ENCODE peak calls at places on chromosome X, in five cellular contexts. One of them, this sample, is unnamed.

GRCh38 chrX:123809854-123810375 is 49.9 kb upstream of the XIAP start:
- DNase-seq in HFFc6: no peak
- DNase-seq in epithelial cell of esophagus: peak
- DNase-seq in fibroblast of mammary gland: no peak
- DNase-seq in CD4-positive, alpha-beta T cell: no peak
- DNase-seq in this sample: no peak

GRCh38 chrX:110156167-110156754 is 153.3 kb downstream of the TMEM164 start:
- DNase-seq in HFFc6: no peak
- DNase-seq in epithelial cell of esophagus: no peak
- DNase-seq in fibroblast of mammary gland: no peak
- DNase-seq in CD4-positive, alpha-beta T cell: no peak
- DNase-seq in this sample: no peak

GRCh38 chrX:37955273-37955672 is 51.1 kb upstream of the SYTL5 start:
- DNase-seq in HFFc6: no peak
- DNase-seq in epithelial cell of esophagus: no peak
- DNase-seq in fibroblast of mammary gland: no peak
- DNase-seq in CD4-positive, alpha-beta T cell: no peak
- DNase-seq in this sample: no peak

GRCh38 chrX:118802857-118803256 is 20.8 kb upstream of the ZCCHC12 start:
- DNase-seq in HFFc6: no peak
- DNase-seq in epithelial cell of esophagus: no peak
- DNase-seq in fibroblast of mammary gland: peak
- DNase-seq in CD4-positive, alpha-beta T cell: no peak
- DNase-seq in this sample: no peak

GRCh38 chrX:46574337-46574940 is 874 bp downstream of the CHST7 start:
- DNase-seq in HFFc6: no peak
- DNase-seq in epithelial cell of esophagus: peak
- DNase-seq in fibroblast of mammary gland: no peak
- DNase-seq in CD4-positive, alpha-beta T cell: no peak
- DNase-seq in this sample: no peak

GRCh38 chrX:2552621-2553297 is 52.0 kb upstream of the DHRSX start:
- DNase-seq in HFFc6: peak
- DNase-seq in epithelial cell of esophagus: no peak
- DNase-seq in fibroblast of mammary gland: peak
- DNase-seq in CD4-positive, alpha-beta T cell: no peak
- DNase-seq in this sample: peak

GRCh38 chrX:3166670-3167455 is 125.6 kb downstream of the ARSF start:
- DNase-seq in HFFc6: no peak
- DNase-seq in epithelial cell of esophagus: no peak
- DNase-seq in fibroblast of mammary gland: no peak
- DNase-seq in CD4-positive, alpha-beta T cell: no peak
- DNase-seq in this sample: no peak

GRCh38 chrX:134502686-134503085 is 42.7 kb downstream of the HPRT1 start:
- DNase-seq in HFFc6: peak
- DNase-seq in epithelial cell of esophagus: no peak
- DNase-seq in fibroblast of mammary gland: peak
- DNase-seq in CD4-positive, alpha-beta T cell: no peak
- DNase-seq in this sample: no peak

GRCh38 chrX:69067841-69068240 is 97.4 kb downstream of the PJA1 start:
- DNase-seq in HFFc6: no peak
- DNase-seq in epithelial cell of esophagus: no peak
- DNase-seq in fibroblast of mammary gland: no peak
- DNase-seq in CD4-positive, alpha-beta T cell: no peak
- DNase-seq in this sample: no peak

GRCh38 chrX:77785400-77785745 is 643 bp downstream of the ATRX start:
- DNase-seq in HFFc6: no peak
- DNase-seq in epithelial cell of esophagus: peak
- DNase-seq in fibroblast of mammary gland: peak
- DNase-seq in CD4-positive, alpha-beta T cell: no peak
- DNase-seq in this sample: no peak

GRCh38 chrX:72255445-72255844 is 16.6 kb upstream of the ERCC6L start:
- DNase-seq in HFFc6: no peak
- DNase-seq in epithelial cell of esophagus: no peak
- DNase-seq in fibroblast of mammary gland: no peak
- DNase-seq in CD4-positive, alpha-beta T cell: no peak
- DNase-seq in this sample: no peak

GRCh38 chrX:147978931-147979330 is 2.2 kb upstream of the FMR1NB start:
- DNase-seq in HFFc6: peak
- DNase-seq in epithelial cell of esophagus: peak
- DNase-seq in fibroblast of mammary gland: no peak
- DNase-seq in CD4-positive, alpha-beta T cell: no peak
- DNase-seq in this sample: no peak

GRCh38 chrX:13142891-13143290 is 98.5 kb upstream of the FAM9C start:
- DNase-seq in HFFc6: no peak
- DNase-seq in epithelial cell of esophagus: no peak
- DNase-seq in fibroblast of mammary gland: no peak
- DNase-seq in CD4-positive, alpha-beta T cell: no peak
- DNase-seq in this sample: no peak

GRCh38 chrX:24081661-24082154 is 27.0 kb downstream of the EIF2S3 start:
- DNase-seq in HFFc6: peak
- DNase-seq in epithelial cell of esophagus: peak
- DNase-seq in fibroblast of mammary gland: peak
- DNase-seq in CD4-positive, alpha-beta T cell: peak
- DNase-seq in this sample: peak

GRCh38 chrX:140274761-140275525 is 229.9 kb downstream of the SOX3 start:
- DNase-seq in HFFc6: no peak
- DNase-seq in epithelial cell of esophagus: peak
- DNase-seq in fibroblast of mammary gland: peak
- DNase-seq in CD4-positive, alpha-beta T cell: no peak
- DNase-seq in this sample: no peak

GRCh38 chrX:140918398-140919043 is 83.9 kb upstream of the SPANXB1 start:
- DNase-seq in HFFc6: peak
- DNase-seq in epithelial cell of esophagus: peak
- DNase-seq in fibroblast of mammary gland: peak
- DNase-seq in CD4-positive, alpha-beta T cell: no peak
- DNase-seq in this sample: peak

GRCh38 chrX:134484039-134484438 is 24.1 kb downstream of the HPRT1 start:
- DNase-seq in HFFc6: peak
- DNase-seq in epithelial cell of esophagus: peak
- DNase-seq in fibroblast of mammary gland: peak
- DNase-seq in CD4-positive, alpha-beta T cell: no peak
- DNase-seq in this sample: no peak

GRCh38 chrX:50684871-50685270 is 129.1 kb downstream of the SHROOM4 start:
- DNase-seq in HFFc6: no peak
- DNase-seq in epithelial cell of esophagus: no peak
- DNase-seq in fibroblast of mammary gland: no peak
- DNase-seq in CD4-positive, alpha-beta T cell: no peak
- DNase-seq in this sample: no peak

GRCh38 chrX:73851014-73852009 is 288.3 kb downstream of the CHIC1 start:
- DNase-seq in HFFc6: no peak
- DNase-seq in epithelial cell of esophagus: no peak
- DNase-seq in fibroblast of mammary gland: peak
- DNase-seq in CD4-positive, alpha-beta T cell: no peak
- DNase-seq in this sample: peak

GRCh38 chrX:10254746-10255145 is 98.0 kb downstream of the CLCN4 start:
- DNase-seq in HFFc6: no peak
- DNase-seq in epithelial cell of esophagus: peak
- DNase-seq in fibroblast of mammary gland: no peak
- DNase-seq in CD4-positive, alpha-beta T cell: no peak
- DNase-seq in this sample: no peak

GRCh38 chrX:143139681-143140080 is 114.0 kb downstream of the SPANXN4 start:
- DNase-seq in HFFc6: no peak
- DNase-seq in epithelial cell of esophagus: no peak
- DNase-seq in fibroblast of mammary gland: no peak
- DNase-seq in CD4-positive, alpha-beta T cell: no peak
- DNase-seq in this sample: no peak
- TF ChIP-seq CTCF in HFFc6: no peak
- TF ChIP-seq CTCF in epithelial cell of esophagus: no peak
- TF ChIP-seq CTCF in fibroblast of mammary gland: no peak
- TF ChIP-seq CTCF in CD4-positive, alpha-beta T cell: no peak
- TF ChIP-seq CTCF in this sample: no peak

DNA sequence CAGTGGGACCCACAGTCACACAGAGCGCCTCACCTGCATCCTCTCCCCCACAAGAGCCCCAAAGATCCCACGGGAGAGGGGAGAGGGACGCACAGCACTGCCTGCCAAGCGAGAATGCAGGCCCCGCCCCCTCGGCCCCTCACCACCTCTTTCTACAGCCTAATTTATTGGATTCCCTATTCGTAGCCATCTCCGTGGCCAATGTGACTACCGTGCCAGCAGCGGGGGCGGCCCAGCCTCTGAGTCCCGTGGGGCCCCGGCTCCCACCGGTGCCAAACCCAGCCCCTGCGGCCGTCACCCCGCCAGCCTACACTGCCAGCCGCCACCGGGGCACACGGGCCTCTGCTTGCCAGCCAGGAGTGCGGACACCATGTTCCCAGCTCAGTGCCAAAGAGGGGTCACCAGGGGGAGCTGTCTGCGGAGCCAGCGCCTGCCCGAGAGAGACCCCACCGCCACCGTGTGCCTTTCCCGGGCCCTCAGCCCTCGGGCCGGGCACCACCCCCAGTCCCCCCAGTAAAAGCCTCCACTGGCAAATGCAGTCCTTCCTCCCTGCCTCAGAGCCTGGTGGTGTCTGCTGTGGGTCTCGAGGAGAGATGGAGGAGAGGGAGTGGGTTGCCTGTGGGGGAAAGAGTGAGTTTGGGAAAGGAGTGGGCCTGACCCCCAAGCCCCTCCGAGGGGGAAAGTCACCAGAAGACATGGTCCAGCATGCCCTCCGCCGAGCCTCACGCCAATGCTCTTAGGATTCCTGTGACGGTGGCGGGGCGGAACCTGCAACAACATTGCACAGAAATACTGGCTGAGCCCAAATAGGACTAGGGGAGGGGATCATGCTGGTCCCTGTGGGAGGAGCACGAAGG is 19.6 kb upstream of the PLXNB3 start:
- DNase-seq in HFFc6: no peak
- DNase-seq in epithelial cell of esophagus: no peak
- DNase-seq in fibroblast of mammary gland: no peak
- DNase-seq in CD4-positive, alpha-beta T cell: no peak
- DNase-seq in this sample: no peak
- TF ChIP-seq CTCF in HFFc6: no peak
- TF ChIP-seq CTCF in epithelial cell of esophagus: no peak
- TF ChIP-seq CTCF in fibroblast of mammary gland: no peak
- TF ChIP-seq CTCF in CD4-positive, alpha-beta T cell: no peak
- TF ChIP-seq CTCF in this sample: peak

GRCh38 chrX:27619975-27620374 is 29.8 kb downstream of the DCAF8L2 start:
- DNase-seq in HFFc6: no peak
- DNase-seq in epithelial cell of esophagus: peak
- DNase-seq in fibroblast of mammary gland: peak
- DNase-seq in CD4-positive, alpha-beta T cell: no peak
- DNase-seq in this sample: no peak
- TF ChIP-seq CTCF in HFFc6: peak
- TF ChIP-seq CTCF in epithelial cell of esophagus: peak
- TF ChIP-seq CTCF in fibroblast of mammary gland: peak
- TF ChIP-seq CTCF in CD4-positive, alpha-beta T cell: no peak
- TF ChIP-seq CTCF in this sample: peak

GRCh38 chrX:5236749-5237148 is 991.9 kb downstream of the NLGN4X start:
- DNase-seq in HFFc6: no peak
- DNase-seq in epithelial cell of esophagus: no peak
- DNase-seq in fibroblast of mammary gland: no peak
- DNase-seq in CD4-positive, alpha-beta T cell: no peak
- DNase-seq in this sample: no peak

GRCh38 chrX:5233830-5234229 is 994.8 kb downstream of the NLGN4X start:
- DNase-seq in HFFc6: no peak
- DNase-seq in epithelial cell of esophagus: no peak
- DNase-seq in fibroblast of mammary gland: no peak
- DNase-seq in CD4-positive, alpha-beta T cell: no peak
- DNase-seq in this sample: no peak

GRCh38 chrX:5236096-5236495 is 992.6 kb downstream of the NLGN4X start:
- DNase-seq in HFFc6: no peak
- DNase-seq in epithelial cell of esophagus: no peak
- DNase-seq in fibroblast of mammary gland: no peak
- DNase-seq in CD4-positive, alpha-beta T cell: no peak
- DNase-seq in this sample: no peak
- TF ChIP-seq CTCF in HFFc6: no peak
- TF ChIP-seq CTCF in epithelial cell of esophagus: no peak
- TF ChIP-seq CTCF in fibroblast of mammary gland: no peak
- TF ChIP-seq CTCF in CD4-positive, alpha-beta T cell: no peak
- TF ChIP-seq CTCF in this sample: no peak

GRCh38 chrX:27599928-27600327 is 9.8 kb downstream of the DCAF8L2 start:
- DNase-seq in HFFc6: no peak
- DNase-seq in epithelial cell of esophagus: peak
- DNase-seq in fibroblast of mammary gland: peak
- DNase-seq in CD4-positive, alpha-beta T cell: no peak
- DNase-seq in this sample: no peak
- TF ChIP-seq CTCF in HFFc6: no peak
- TF ChIP-seq CTCF in epithelial cell of esophagus: no peak
- TF ChIP-seq CTCF in fibroblast of mammary gland: no peak
- TF ChIP-seq CTCF in CD4-positive, alpha-beta T cell: no peak
- TF ChIP-seq CTCF in this sample: no peak

This sample was measured in AG09319.